ENCODE peak calls at places on chromosomes 1 and 21, in five cellular contexts. One of them, this sample, is unnamed.

GRCh38 chr1:234980657-234981396 is 147.8 kb downstream of the TOMM20 start:
- DNase-seq in neural crest cell: no peak
- DNase-seq in transverse colon: peak; percentile 72
- DNase-seq in WERI-Rb-1: no peak
- DNase-seq in dorsolateral prefrontal cortex: peak; percentile 64
- DNase-seq in this sample: peak; percentile 73

GRCh38 chr1:34049477-34049876 is 115.6 kb downstream of the CSMD2 start:
- DNase-seq in dorsolateral prefrontal cortex: no peak
- DNase-seq in neural crest cell: no peak
- DNase-seq in transverse colon: no peak
- DNase-seq in WERI-Rb-1: no peak
- DNase-seq in this sample: no peak

GRCh38 chr1:111157425-111157824 is 17.4 kb downstream of the CEPT1 start:
- DNase-seq in WERI-Rb-1: no peak
- DNase-seq in dorsolateral prefrontal cortex: no peak
- DNase-seq in neural crest cell: no peak
- DNase-seq in transverse colon: no peak
- DNase-seq in this sample: no peak

GRCh38 chr21:41247976-41248545 is 68.5 kb upstream of the FAM3B start:
- DNase-seq in neural crest cell: no peak
- DNase-seq in transverse colon: no peak
- DNase-seq in dorsolateral prefrontal cortex: no peak
- DNase-seq in WERI-Rb-1: no peak
- DNase-seq in this sample: no peak

GRCh38 chr1:116762781-116763115 is 8.5 kb downstream of the CD2 start:
- DNase-seq in neural crest cell: no peak
- DNase-seq in dorsolateral prefrontal cortex: no peak
- DNase-seq in WERI-Rb-1: no peak
- DNase-seq in transverse colon: no peak
- DNase-seq in this sample: peak; percentile 22

GRCh38 chr21:34983680-34984086 is 65.4 kb downstream of the RUNX1 start:
- DNase-seq in WERI-Rb-1: no peak
- DNase-seq in neural crest cell: no peak
- DNase-seq in dorsolateral prefrontal cortex: no peak
- DNase-seq in transverse colon: no peak
- DNase-seq in this sample: no peak

GRCh38 chr1:212219679-212220463 is 65.3 kb upstream of the PPP2R5A start:
- DNase-seq in transverse colon: no peak
- DNase-seq in WERI-Rb-1: peak; percentile 32
- DNase-seq in dorsolateral prefrontal cortex: no peak
- DNase-seq in neural crest cell: no peak
- DNase-seq in this sample: peak; percentile 47

GRCh38 chr1:117681093-117681950 is 75.5 kb downstream of the TENT5C start:
- DNase-seq in transverse colon: no peak
- DNase-seq in WERI-Rb-1: no peak
- DNase-seq in neural crest cell: no peak
- DNase-seq in dorsolateral prefrontal cortex: no peak
- DNase-seq in this sample: no peak

GRCh38 chr1:227356582-227357228 is 38.4 kb upstream of the CDC42BPA start:
- DNase-seq in transverse colon: peak; percentile 21
- DNase-seq in WERI-Rb-1: no peak
- DNase-seq in neural crest cell: no peak
- DNase-seq in dorsolateral prefrontal cortex: no peak
- DNase-seq in this sample: no peak

GRCh38 chr1:37825508-37825907 is 17.5 kb upstream of the YRDC start:
- DNase-seq in dorsolateral prefrontal cortex: no peak
- DNase-seq in neural crest cell: no peak
- DNase-seq in transverse colon: no peak
- DNase-seq in WERI-Rb-1: no peak
- DNase-seq in this sample: no peak

GRCh38 chr1:37822942-37823865 is 15.2 kb upstream of the YRDC start:
- DNase-seq in dorsolateral prefrontal cortex: no peak
- DNase-seq in neural crest cell: no peak
- DNase-seq in WERI-Rb-1: no peak
- DNase-seq in transverse colon: no peak
- DNase-seq in this sample: no peak

GRCh38 chr1:37828410-37829074 is 20.5 kb upstream of the YRDC start:
- DNase-seq in dorsolateral prefrontal cortex: no peak
- DNase-seq in transverse colon: peak; percentile 47
- DNase-seq in WERI-Rb-1: no peak
- DNase-seq in neural crest cell: no peak
- DNase-seq in this sample: no peak

DNA sequence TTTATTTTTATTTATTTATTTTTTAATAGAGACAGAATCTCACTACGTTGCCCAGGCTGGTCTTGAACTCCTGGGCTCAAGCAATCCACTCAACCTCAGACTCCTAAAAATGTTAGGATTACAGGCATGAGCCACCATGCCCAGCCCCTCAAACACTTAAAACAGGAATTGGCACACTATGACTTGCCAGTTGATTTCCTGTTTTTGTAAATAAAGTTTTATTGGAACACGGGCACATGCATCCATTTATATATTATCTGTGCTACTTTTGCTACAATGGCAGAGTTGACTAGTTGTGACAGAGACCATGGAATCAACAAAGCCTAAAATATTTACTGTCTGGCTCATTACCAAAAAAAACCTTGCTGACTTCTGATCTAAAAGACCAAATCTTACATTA is 16.0 kb upstream of the YRDC start:
- DNase-seq in neural crest cell: no peak
- DNase-seq in WERI-Rb-1: no peak
- DNase-seq in dorsolateral prefrontal cortex: no peak
- DNase-seq in transverse colon: no peak
- DNase-seq in this sample: no peak
- TF ChIP-seq CTCF in neural crest cell: no peak
- TF ChIP-seq CTCF in WERI-Rb-1: no peak
- TF ChIP-seq CTCF in dorsolateral prefrontal cortex: no peak
- TF ChIP-seq CTCF in transverse colon: no peak
- TF ChIP-seq CTCF in this sample: no peak

DNA sequence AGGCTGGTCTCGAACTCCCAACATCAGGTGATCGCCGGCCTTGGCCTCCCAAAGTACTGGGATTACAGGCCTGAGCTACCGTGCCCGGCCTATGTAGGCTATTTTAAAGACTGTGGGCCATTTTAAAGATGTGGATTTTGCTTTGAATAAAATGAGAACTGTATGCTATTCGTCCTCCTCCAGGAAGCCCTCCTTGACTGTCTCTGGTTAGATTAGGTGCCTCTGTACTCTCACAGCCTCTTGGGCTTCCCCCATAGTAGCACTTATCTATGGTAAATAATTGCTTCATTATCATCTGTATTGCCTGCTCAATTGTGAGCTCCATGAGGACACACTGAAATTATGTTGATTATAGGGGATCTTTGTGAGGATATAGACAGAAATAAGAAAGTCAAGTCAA is 20.5 kb upstream of the ERI3 start:
- DNase-seq in neural crest cell: no peak
- DNase-seq in transverse colon: no peak
- DNase-seq in dorsolateral prefrontal cortex: no peak
- DNase-seq in WERI-Rb-1: no peak
- DNase-seq in this sample: no peak
- TF ChIP-seq CTCF in neural crest cell: no peak
- TF ChIP-seq CTCF in transverse colon: no peak
- TF ChIP-seq CTCF in dorsolateral prefrontal cortex: no peak
- TF ChIP-seq CTCF in WERI-Rb-1: no peak
- TF ChIP-seq CTCF in this sample: no peak

DNA sequence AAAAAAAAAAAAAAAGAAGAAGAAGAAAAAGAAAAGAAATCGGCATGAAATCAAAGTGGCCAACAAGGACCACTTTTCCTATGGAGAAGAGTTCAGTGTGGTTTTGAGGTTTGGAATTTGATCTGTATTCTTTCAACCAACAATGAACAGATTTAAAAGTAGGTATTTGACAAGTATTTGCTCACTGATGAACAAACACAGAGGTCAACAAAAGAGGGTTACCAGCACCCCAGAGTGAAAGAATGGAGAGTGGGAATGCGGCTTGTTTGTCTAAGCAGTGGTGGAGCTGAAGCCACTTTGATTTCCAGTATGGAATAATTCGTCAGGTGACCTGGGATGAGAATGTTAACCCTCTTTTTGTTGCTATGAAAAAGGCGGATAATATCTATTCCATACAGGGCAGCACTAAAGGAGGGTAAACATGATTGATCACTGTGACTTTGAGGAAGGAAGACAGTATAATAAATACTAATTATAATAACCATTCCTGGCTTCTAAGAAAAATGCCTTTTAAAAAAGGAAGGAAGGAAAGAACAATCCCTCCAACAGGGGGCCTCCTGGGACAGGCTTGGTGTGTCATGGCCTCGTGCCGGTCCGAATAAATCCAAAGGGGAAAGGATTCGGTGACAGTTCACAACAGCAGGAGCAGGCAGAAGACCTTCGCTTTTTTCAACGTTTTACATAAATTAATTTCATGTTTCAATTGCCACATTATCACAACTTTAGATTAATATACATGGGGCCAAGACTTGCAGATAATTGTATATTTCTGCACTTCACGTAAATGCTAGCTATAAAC is 37.2 kb upstream of the SIM2 start:
- DNase-seq in transverse colon: peak; percentile 37
- DNase-seq in neural crest cell: peak; percentile 33
- DNase-seq in dorsolateral prefrontal cortex: no peak
- DNase-seq in WERI-Rb-1: peak; percentile 75
- DNase-seq in this sample: no peak
- TF ChIP-seq CTCF in transverse colon: peak; percentile 18
- TF ChIP-seq CTCF in neural crest cell: peak; percentile 59
- TF ChIP-seq CTCF in dorsolateral prefrontal cortex: peak; percentile 32
- TF ChIP-seq CTCF in WERI-Rb-1: peak; percentile 73
- TF ChIP-seq CTCF in this sample: no peak

DNA sequence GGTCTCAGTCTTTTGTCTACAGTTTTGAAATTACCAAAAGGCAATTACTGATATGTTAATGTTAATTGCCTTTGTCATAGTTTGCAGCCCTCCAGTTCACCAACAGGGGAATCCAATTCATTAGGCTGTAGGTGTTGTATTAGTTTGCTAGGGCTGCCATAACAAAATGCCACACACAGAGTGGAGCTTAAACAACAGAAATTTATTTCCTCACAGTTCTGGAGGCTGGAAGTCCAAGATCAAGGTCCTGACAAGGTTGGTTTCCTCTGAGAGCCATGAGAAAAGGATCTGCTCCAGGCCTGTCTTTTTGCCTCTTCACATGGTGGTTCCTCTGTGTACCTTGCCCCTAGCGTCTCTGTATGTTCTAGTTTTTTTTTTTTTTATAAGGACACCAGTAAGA is 1.3 kb downstream of the RTCA start:
- DNase-seq in neural crest cell: no peak
- DNase-seq in transverse colon: no peak
- DNase-seq in WERI-Rb-1: no peak
- DNase-seq in dorsolateral prefrontal cortex: no peak
- DNase-seq in this sample: no peak
- TF ChIP-seq CTCF in neural crest cell: no peak
- TF ChIP-seq CTCF in transverse colon: no peak
- TF ChIP-seq CTCF in WERI-Rb-1: no peak
- TF ChIP-seq CTCF in dorsolateral prefrontal cortex: no peak
- TF ChIP-seq CTCF in this sample: no peak

DNA sequence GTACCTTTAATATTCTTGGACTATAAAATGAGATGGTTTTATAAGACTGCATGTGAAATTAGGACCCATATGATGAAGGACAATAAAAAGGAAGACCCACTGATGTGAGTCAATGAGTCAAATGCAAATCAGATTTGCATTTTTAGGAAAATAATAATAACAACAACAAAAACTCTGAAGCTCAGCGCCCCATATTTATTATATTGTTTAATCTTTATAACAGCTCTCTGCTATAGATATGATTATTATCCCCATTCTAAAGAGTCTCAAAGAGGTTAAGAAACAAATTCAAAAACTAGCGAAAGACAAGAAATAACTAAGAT is 850 bp upstream of the SELL start:
- DNase-seq in dorsolateral prefrontal cortex: no peak
- DNase-seq in WERI-Rb-1: no peak
- DNase-seq in transverse colon: no peak
- DNase-seq in neural crest cell: no peak
- DNase-seq in this sample: no peak
- TF ChIP-seq CTCF in dorsolateral prefrontal cortex: no peak
- TF ChIP-seq CTCF in WERI-Rb-1: no peak
- TF ChIP-seq CTCF in transverse colon: no peak
- TF ChIP-seq CTCF in neural crest cell: no peak
- TF ChIP-seq CTCF in this sample: no peak